ENCODE peak calls at places on chromosomes 4 and X, in four cellular contexts. H is stimulated activated CD4-positive, alpha-beta T cell treated with anti-CD3 and anti-CD28 coated beads, Interleukin-4, amount 100 ng/mL, for 48 hours; O is H7; W is iris pigment epithelial cell. G is an unnamed sample.

GRCh38 chrX:141176586-141177451 is at the start of gene LDOC1:
- DNase-seq in H (peak), O (peak), W (peak), G (peak)

GRCh38 chr4:41880840-41881831 is 54.1 kb upstream of the TMEM33 start:
- DNase-seq in H (no peak), O (peak), W (no peak), G (peak)

GRCh38 chr4:88938138-88938537 is 118.8 kb downstream of the FAM13A start:
- DNase-seq in H (no peak), O (no peak), W (peak), G (no peak)

GRCh38 chrX:83529950-83530349 is 21.9 kb downstream of the POU3F4 start:
- DNase-seq in H (no peak), O (no peak), W (no peak), G (no peak)

GRCh38 chr4:95256108-95256835 is 292.5 kb downstream of the UNC5C start:
- DNase-seq in H (no peak), O (no peak), W (peak), G (no peak)

GRCh38 chr4:144583658-144584057 is 62.3 kb upstream of the HHIP start:
- DNase-seq in H (no peak), O (no peak), W (peak), G (no peak)

GRCh38 chr4:113411496-113411938 is 350.0 kb downstream of the CAMK2D start:
- DNase-seq in H (no peak), O (no peak), W (peak), G (no peak)

GRCh38 chr4:20299515-20299914 is 47.8 kb downstream of the SLIT2 start:
- DNase-seq in H (no peak), O (no peak), W (peak), G (no peak)

GRCh38 chrX:105820247-105820646 is 2.1 kb upstream of the NRK start:
- DNase-seq in H (no peak), O (peak), W (no peak), G (peak)

GRCh38 chr4:41541697-41542096 is 3.7 kb downstream of the LIMCH1 start:
- DNase-seq in H (no peak), O (no peak), W (peak), G (no peak)

GRCh38 chrX:136907626-136908025 is 27.1 kb upstream of the RBMX start:
- DNase-seq in H (no peak), O (no peak), W (no peak), G (no peak)

GRCh38 chr4:113921089-113921842 is 58.2 kb downstream of the ARSJ start:
- DNase-seq in H (no peak), O (no peak), W (peak), G (no peak)

GRCh38 chrX:26295425-26295824 is 79.5 kb downstream of the MAGEB5 start:
- DNase-seq in H (no peak), O (no peak), W (peak), G (no peak)

GRCh38 chr4:99436462-99436861 is 1.3 kb upstream of the ADH7 start:
- DNase-seq in H (no peak), O (no peak), W (no peak), G (no peak)

GRCh38 chr4:107317596-107317995 is 281.5 kb upstream of the DKK2 start:
- DNase-seq in H (no peak), O (no peak), W (peak), G (no peak)

GRCh38 chr4:185773419-185773818 is 38.6 kb downstream of the SORBS2 start:
- DNase-seq in H (no peak), O (no peak), W (no peak), G (no peak)

GRCh38 chrX:140701480-140701879 is 8.1 kb upstream of the LINC00632 start:
- DNase-seq in H (no peak), O (no peak), W (peak), G (peak)

GRCh38 chr4:124736526-124736925 is 24.0 kb upstream of the ANKRD50 start:
- DNase-seq in H (no peak), O (no peak), W (no peak), G (no peak)

GRCh38 chrX:1884446-1884845 is 269.6 kb downstream of the ASMT start:
- DNase-seq in H (no peak), O (no peak), W (no peak), G (no peak)

GRCh38 chrX:130770615-130771014 is 132.4 kb downstream of the ENOX2 start:
- DNase-seq in H (no peak), O (no peak), W (peak), G (no peak)

GRCh38 chr4:153267013-153267412 is 62.8 kb downstream of the TRIM2 start:
- DNase-seq in H (no peak), O (no peak), W (peak), G (no peak)

GRCh38 chrX:9899640-9900075 is 67.5 kb upstream of the CLDN34 start:
- DNase-seq in H (peak), O (no peak), W (peak), G (no peak)

GRCh38 chr4:74473155-74473811 is 28.3 kb downstream of the AREG start:
- DNase-seq in H (no peak), O (no peak), W (peak), G (no peak)

GRCh38 chrX:9555354-9555753 is 90.5 kb downstream of the TBL1X start:
- DNase-seq in H (no peak), O (no peak), W (peak), G (no peak)

GRCh38 chrX:125203737-125204578 is 115.7 kb upstream of the TEX13C start:
- DNase-seq in H (no peak), O (peak), W (no peak), G (peak)

GRCh38 chr4:25313194-25313895 is 771 bp downstream of the ZCCHC4 start:
- DNase-seq in H (no peak), O (peak), W (peak), G (no peak)

GRCh38 chrX:12206413-12206812 is 68.1 kb downstream of the FRMPD4 start:
- DNase-seq in H (no peak), O (no peak), W (no peak), G (no peak)

G was measured in iPS-NIHi11.